ENCODE peak calls at places on chromosomes 6 and 20, in ten cellular contexts. P, V, E, D, B, C, Z, H, Y and T are unnamed samples.

GRCh38 chr6:29017428-29017802 is 12.3 kb upstream of the ZNF311 start:
- DNase-seq in Z (no peak), V (no peak), C (no peak), B (no peak), H (no peak), Y (no peak), D (no peak), P (no peak), E (no peak), T (no peak)

GRCh38 chr20:2137552-2138201 is 36.0 kb downstream of the STK35 start:
- DNase-seq in B (no peak), Y (no peak), E (no peak), Z (no peak), D (peak), C (no peak), H (no peak), V (no peak), P (no peak), T (no peak)

GRCh38 chr20:8530022-8530421 is 398.0 kb downstream of the PLCB1 start:
- DNase-seq in C (no peak), V (no peak), D (no peak), B (no peak), Y (no peak), Z (no peak), P (no peak), E (no peak), H (no peak), T (no peak)

GRCh38 chr20:53853451-53853713 is 217.0 kb downstream of the BCAS1 start:
- DNase-seq in E (no peak), D (no peak), B (no peak), V (no peak), C (no peak), Z (no peak), P (no peak), H (no peak), Y (no peak), T (no peak)

GRCh38 chr20:32494498-32495216 is 90.5 kb downstream of the NOL4L start:
- DNase-seq in Y (no peak), H (no peak), E (no peak), B (peak), V (no peak), D (peak), P (no peak), C (no peak), Z (no peak), T (no peak)

GRCh38 chr20:24999568-24999967 is 7.0 kb upstream of the APMAP start:
- DNase-seq in B (no peak), Y (no peak), E (no peak), P (no peak), Z (no peak), V (no peak), C (no peak), D (no peak), H (peak), T (no peak)

GRCh38 chr20:6714202-6714800 is 53.2 kb upstream of the BMP2 start:
- DNase-seq in Z (no peak), V (peak), Y (no peak), C (no peak), D (no peak), H (no peak), B (no peak), P (no peak), E (no peak), T (no peak)

GRCh38 chr20:415820-416322 is 7.8 kb downstream of the RBCK1 start:
- DNase-seq in C (no peak), P (no peak), D (no peak), Y (no peak), Z (no peak), H (no peak), B (no peak), E (no peak), V (no peak), T (no peak)

GRCh38 chr6:38671885-38672467 is 31.0 kb downstream of the GLO1 start:
- DNase-seq in B (no peak), Y (peak), C (peak), D (peak), V (peak), H (no peak), P (peak), E (peak), Z (peak), T (peak)

GRCh38 chr20:48489656-48490055 is 338.1 kb downstream of the PREX1 start:
- DNase-seq in V (no peak), Y (peak), D (no peak), P (no peak), Z (no peak), H (no peak), E (no peak), C (no peak), B (no peak), T (no peak)

GRCh38 chr6:109369724-109370123 is 12.5 kb downstream of the CD164 start:
- DNase-seq in E (no peak), V (no peak), Y (no peak), D (no peak), B (no peak), Z (no peak), P (no peak), H (no peak), C (no peak), T (no peak)

GRCh38 chr20:23244207-23244915 is 106.2 kb upstream of the NXT1 start:
- DNase-seq in Z (no peak), B (no peak), E (no peak), H (no peak), C (no peak), V (no peak), P (no peak), Y (no peak), D (no peak), T (no peak)

GRCh38 chr20:2156666-2157624 is 55.3 kb downstream of the STK35 start:
- DNase-seq in E (no peak), P (peak), D (peak), C (no peak), Y (no peak), V (no peak), Z (no peak), H (no peak), B (no peak), T (no peak)

GRCh38 chr20:46118481-46119020 is 437 bp downstream of the CD40 start:
- DNase-seq in Z (no peak), B (no peak), H (no peak), P (no peak), E (peak), C (no peak), D (no peak), Y (no peak), V (no peak), T (peak)

GRCh38 chr20:31449511-31450128 is 9.2 kb downstream of the DEFB123 start:
- DNase-seq in P (no peak), C (no peak), D (no peak), Y (no peak), H (peak), Z (no peak), B (no peak), E (no peak), V (no peak), T (no peak)

GRCh38 chr6:157063935-157064322 is 259.4 kb downstream of the TMEM242 start:
- DNase-seq in C (no peak), B (no peak), E (no peak), Y (no peak), P (no peak), Z (no peak), H (no peak), V (no peak), D (no peak), T (no peak)

GRCh38 chr20:10280016-10280908 is 61.6 kb downstream of the SNAP25 start:
- DNase-seq in E (no peak), H (no peak), P (no peak), C (no peak), V (no peak), Z (no peak), D (peak), Y (no peak), B (no peak), T (no peak)

GRCh38 chr6:170522565-170523183 is 30.4 kb downstream of the PSMB1 start:
- DNase-seq in V (no peak), Y (no peak), H (no peak), Z (peak), B (no peak), C (no peak), D (peak), P (no peak), E (peak), T (no peak)

GRCh38 chr20:44006126-44006525 is 91.5 kb downstream of the TOX2 start:
- DNase-seq in E (no peak), Y (no peak), C (no peak), B (no peak), P (no peak), Z (no peak), D (no peak), V (no peak), H (no peak), T (no peak)

GRCh38 chr6:3489032-3489757 is 32.3 kb upstream of the SLC22A23 start:
- DNase-seq in H (no peak), Y (no peak), V (no peak), B (no peak), P (peak), Z (no peak), E (no peak), C (no peak), D (peak), T (no peak)

GRCh38 chr6:143348531-143348930 is 102.0 kb downstream of the ADAT2 start:
- DNase-seq in B (no peak), Y (no peak), V (no peak), Z (no peak), C (no peak), H (no peak), P (no peak), E (no peak), D (no peak), T (no peak)

GRCh38 chr20:25686081-25687077 is 10.3 kb downstream of the ZNF337 start:
- DNase-seq in P (no peak), V (no peak), C (no peak), Z (no peak), Y (no peak), B (no peak), D (no peak), E (no peak), H (no peak), T (no peak)

GRCh38 chr6:12538881-12539357 is 177.6 kb upstream of the PHACTR1 start:
- DNase-seq in H (no peak), B (no peak), E (no peak), P (peak), D (peak), V (peak), Z (no peak), C (no peak), Y (no peak), T (peak)

GRCh38 chr6:75505426-75505825 is 11.8 kb upstream of the FILIP1 start:
- DNase-seq in P (no peak), C (no peak), H (no peak), Y (no peak), B (no peak), V (no peak), Z (no peak), D (no peak), E (no peak), T (no peak)

GRCh38 chr6:44430322-44430721 is 42.8 kb downstream of the CDC5L start:
- DNase-seq in D (peak), H (no peak), B (no peak), Y (no peak), E (no peak), Z (no peak), C (no peak), V (no peak), P (no peak), T (no peak)

GRCh38 chr6:121897337-121897760 is 461.9 kb downstream of the GJA1 start:
- DNase-seq in B (no peak), E (no peak), Y (no peak), Z (no peak), H (no peak), P (no peak), V (no peak), C (no peak), D (peak), T (no peak)